ENCODE peak calls at places on chromosomes 4 and X, in five cellular contexts. I is endothelial cell, Y is nephron progenitor cell, K is ELR, E is right atrium auricular region. S is an unnamed sample.

GRCh38 chr4:15164571-15164970 is 162.3 kb downstream of the CPEB2 start:
- DNase-seq in I (no peak), Y (no peak), K (peak; percentile 63), E (no peak), S (no peak)

GRCh38 chrX:40893251-40893910 is 158.0 kb upstream of the MED14 start:
- DNase-seq in I (no peak), Y (no peak), K (peak; percentile 12), E (no peak), S (no peak)

GRCh38 chr4:118927976-118928375 is 39.3 kb downstream of the SYNPO2 start:
- DNase-seq in I (no peak), E (no peak), K (no peak), Y (no peak), S (no peak)

GRCh38 chr4:8205241-8205707 is 6.2 kb downstream of the SH3TC1 start:
- DNase-seq in Y (no peak), K (no peak), I (no peak), E (no peak), S (no peak)

GRCh38 chrX:104270916-104271512 is 16.3 kb upstream of the ESX1 start:
- DNase-seq in I (peak; percentile 49), K (peak; percentile 63), Y (peak; percentile 49), E (no peak), S (no peak)

GRCh38 chrX:125769628-125770027 is 396.5 kb downstream of the DCAF12L2 start:
- DNase-seq in I (no peak), K (no peak), E (no peak), Y (no peak), S (no peak)

GRCh38 chr4:140152015-140152703 is 1.8 kb downstream of the MAML3 start:
- DNase-seq in K (peak; percentile 72), E (peak; percentile 75), Y (peak; percentile 50), I (peak; percentile 78), S (peak; percentile 87)

GRCh38 chrX:118513120-118513899 is 17.7 kb downstream of the DOCK11 start:
- DNase-seq in E (no peak), Y (no peak), I (no peak), K (no peak), S (no peak)